ENCODE peak calls at places on chromosomes 1 and 21, in seven cellular contexts. F is MCF 10A; E is ACHN; T is NCI-H1694; V is SK-MEL-5; N is activated CD4-positive, alpha-beta T cell treated with anti-CD3 and anti-CD28 coated beads, Interleukin-2, amount 10 ng/mL, durations not matched to agents 7 days and 5 days; S is nucleus accumbens. O is an unnamed sample.

GRCh38 chr21:44549525-44550211 is 1.6 kb downstream of the KRTAP10-2 start:
- DNase-seq in N (no peak), F (no peak), E (no peak), T (no peak), S (no peak), V (no peak), O (no peak)

GRCh38 chr1:172002725-172003345 is 161.5 kb downstream of the DNM3 start:
- DNase-seq in T (peak), F (peak), N (peak), E (peak), S (no peak), V (peak), O (no peak)

GRCh38 chr1:41578712-41579335 is 94.3 kb upstream of the EDN2 start:
- DNase-seq in T (no peak), F (peak), S (no peak), N (no peak), V (peak), E (peak), O (no peak)

GRCh38 chr1:55636691-55637090 is 421.5 kb upstream of the USP24 start:
- DNase-seq in V (no peak), E (no peak), S (no peak), N (no peak), F (no peak), T (no peak), O (no peak)

GRCh38 chr1:17648457-17649145 is 106.5 kb upstream of the ACTL8 start:
- DNase-seq in F (no peak), E (no peak), T (no peak), V (no peak), S (no peak), N (no peak), O (no peak)

GRCh38 chr1:53526451-53527101 is 67.4 kb downstream of the DMRTB1 start:
- DNase-seq in V (no peak), N (no peak), E (no peak), F (no peak), T (no peak), S (no peak), O (no peak)

GRCh38 chr1:26833432-26834405 is 7.2 kb downstream of the ZDHHC18 start:
- DNase-seq in E (no peak), V (no peak), N (peak), T (no peak), S (no peak), F (no peak), O (peak)

GRCh38 chr1:33244809-33245186 is 11.5 kb upstream of the ZNF362 start:
- DNase-seq in F (no peak), N (no peak), T (no peak), V (no peak), E (no peak), S (no peak), O (no peak)

GRCh38 chr1:158496379-158496778 is 24.4 kb downstream of the OR10R2 start:
- DNase-seq in N (no peak), T (no peak), F (peak), V (peak), E (peak), S (no peak), O (no peak)

GRCh38 chr1:241985787-241986186 is 13.1 kb downstream of the MAP1LC3C start:
- DNase-seq in S (no peak), T (peak), F (peak), N (no peak), V (peak), E (peak), O (no peak)

GRCh38 chr21:17554120-17554519 is 41.3 kb downstream of the CXADR start:
- DNase-seq in E (no peak), N (no peak), F (no peak), V (no peak), T (no peak), S (no peak), O (no peak)

GRCh38 chr21:15895142-15896106 is 165.6 kb downstream of the USP25 start:
- DNase-seq in F (no peak), V (no peak), S (no peak), N (no peak), E (peak), T (no peak), O (no peak)

GRCh38 chr1:21295059-21295401 is 4.8 kb upstream of the ECE1 start:
- DNase-seq in E (no peak), F (peak), V (no peak), T (no peak), S (no peak), N (peak), O (peak)

GRCh38 chr1:19356266-19356665 is 44.1 kb downstream of the SLC66A1 start:
- DNase-seq in N (no peak), V (no peak), F (no peak), E (no peak), T (no peak), S (no peak), O (no peak)

GRCh38 chr1:162670928-162671663 is 38.8 kb downstream of the DDR2 start:
- DNase-seq in F (peak), N (no peak), S (no peak), E (no peak), T (no peak), V (no peak), O (no peak)

GRCh38 chr21:45126983-45127382 is 52.6 kb downstream of the ADARB1 start:
- DNase-seq in N (no peak), V (no peak), F (no peak), T (no peak), E (no peak), S (no peak), O (no peak)

GRCh38 chr1:244322791-244323521 is 128.8 kb downstream of the ADSS2 start:
- DNase-seq in S (no peak), F (peak), T (no peak), V (peak), E (peak), N (peak), O (no peak)

GRCh38 chr1:42484382-42484781 is 21.3 kb downstream of the CCDC30 start:
- DNase-seq in F (peak), N (no peak), V (no peak), T (peak), E (peak), S (no peak), O (no peak)

GRCh38 chr1:168821434-168821833 is 92.4 kb upstream of the DPT start:
- DNase-seq in T (no peak), S (no peak), E (no peak), N (no peak), V (no peak), F (no peak), O (no peak)

GRCh38 chr1:59368007-59368670 is 71.2 kb downstream of the FGGY start:
- DNase-seq in V (no peak), E (no peak), F (no peak), S (no peak), N (no peak), T (no peak), O (no peak)

GRCh38 chr1:34053660-34054059 is 111.4 kb downstream of the CSMD2 start:
- DNase-seq in F (no peak), T (no peak), V (peak), S (no peak), N (no peak), E (no peak), O (no peak)

GRCh38 chr1:47181955-47182680 is 7.7 kb downstream of the PDZK1IP1 start:
- DNase-seq in T (no peak), F (peak), N (no peak), S (no peak), E (peak), V (no peak), O (no peak)

GRCh38 chr1:156750932-156751723 is at the start of gene HDGF:
- DNase-seq in N (peak), T (no peak), V (no peak), S (peak), F (peak), E (peak), O (peak)

GRCh38 chr1:194071200-194071599 is 884.8 kb upstream of the B3GALT2 start:
- DNase-seq in T (no peak), E (no peak), F (no peak), N (no peak), S (no peak), V (no peak), O (no peak)

GRCh38 chr1:150022357-150022756 is 11.8 kb upstream of the OTUD7B start:
- DNase-seq in T (no peak), N (no peak), F (no peak), V (peak), E (no peak), S (no peak), O (no peak)

GRCh38 chr21:41634211-41634694 is 126.3 kb upstream of the TMPRSS2 start:
- DNase-seq in T (no peak), F (peak), S (no peak), E (no peak), V (no peak), N (no peak), O (no peak)

GRCh38 chr1:181295215-181295614 is 188.1 kb upstream of the CACNA1E start:
- DNase-seq in E (no peak), V (no peak), S (no peak), N (no peak), T (no peak), F (no peak), O (no peak)

GRCh38 chr1:67746299-67746698 is 61.3 kb downstream of the GADD45A start:
- DNase-seq in V (no peak), F (no peak), S (no peak), E (no peak), N (no peak), T (no peak), O (no peak)

GRCh38 chr1:208047975-208048374 is 137.1 kb upstream of the CD34 start:
- DNase-seq in S (no peak), T (no peak), E (no peak), F (no peak), N (no peak), V (no peak), O (no peak)

GRCh38 chr1:12406218-12407021 is 176.6 kb downstream of the VPS13D start:
- DNase-seq in E (no peak), S (no peak), N (no peak), F (no peak), T (no peak), V (peak), O (no peak)

GRCh38 chr1:92411511-92411910 is 75.2 kb downstream of the GFI1 start:
- DNase-seq in E (no peak), S (no peak), F (peak), T (no peak), N (peak), V (no peak), O (no peak)

GRCh38 chr1:25616932-25617625 is 488 bp downstream of the MAN1C1 start:
- DNase-seq in T (no peak), S (no peak), F (no peak), V (no peak), E (no peak), N (peak), O (peak)

GRCh38 chr1:178725603-178726517 is 816 bp downstream of the RALGPS2 start:
- DNase-seq in F (peak), S (peak), V (peak), T (peak), N (peak), E (peak), O (peak)

GRCh38 chr1:178037510-178038253 is 56.2 kb upstream of the RASAL2 start:
- DNase-seq in N (no peak), V (peak), T (no peak), E (peak), F (no peak), S (peak), O (no peak)

GRCh38 chr1:12144969-12145368 is 21.8 kb upstream of the TNFRSF1B start:
- DNase-seq in S (no peak), E (no peak), F (no peak), V (no peak), T (no peak), N (no peak), O (no peak)

GRCh38 chr1:28601696-28602095 is 9.6 kb downstream of the RAB42 start:
- DNase-seq in E (peak), N (no peak), V (peak), S (no peak), T (no peak), F (peak), O (no peak)

GRCh38 chr1:32107742-32108661 is at the start of gene KPNA6:
- DNase-seq in S (peak), T (peak), N (peak), V (peak), F (peak), E (peak), O (peak)

GRCh38 chr21:45583831-45584509 is 41.7 kb upstream of the SLC19A1 start:
- DNase-seq in S (no peak), V (no peak), E (no peak), F (no peak), N (no peak), T (no peak), O (no peak)